ENCODE peak calls at places on chromosomes 4 and X, in six cellular contexts. One of them, this sample, is unnamed.

GRCh38 chrX:45584717-45585116 is 384.0 kb upstream of the DIPK2B start:
- DNase-seq in stimulated activated CD4-positive, alpha-beta T cell treated with anti-CD3 and anti-CD28 coated beads, Interleukin-1b, Interleukin-23, amount 100 ng/mL, for 1 hour: no peak
- DNase-seq in T-helper 2 cell: no peak
- DNase-seq in iris pigment epithelial cell: no peak
- DNase-seq in effector CD4-positive, alpha-beta T cell: no peak
- DNase-seq in activated CD8-positive, alpha-beta memory T cell treated with anti-CD3 and anti-CD28 coated beads, Interleukin-2, amount 50 U/mL, for 48 hours: no peak
- DNase-seq in this sample: no peak

GRCh38 chr4:79272761-79273160 is 53.1 kb downstream of the NAA11 start:
- DNase-seq in stimulated activated CD4-positive, alpha-beta T cell treated with anti-CD3 and anti-CD28 coated beads, Interleukin-1b, Interleukin-23, amount 100 ng/mL, for 1 hour: no peak
- DNase-seq in effector CD4-positive, alpha-beta T cell: no peak
- DNase-seq in T-helper 2 cell: no peak
- DNase-seq in activated CD8-positive, alpha-beta memory T cell treated with anti-CD3 and anti-CD28 coated beads, Interleukin-2, amount 50 U/mL, for 48 hours: no peak
- DNase-seq in iris pigment epithelial cell: no peak
- DNase-seq in this sample: no peak

GRCh38 chr4:185589067-185589844 is 53.9 kb upstream of the PDLIM3 start:
- DNase-seq in iris pigment epithelial cell: peak; percentile 92
- DNase-seq in activated CD8-positive, alpha-beta memory T cell treated with anti-CD3 and anti-CD28 coated beads, Interleukin-2, amount 50 U/mL, for 48 hours: no peak
- DNase-seq in T-helper 2 cell: no peak
- DNase-seq in stimulated activated CD4-positive, alpha-beta T cell treated with anti-CD3 and anti-CD28 coated beads, Interleukin-1b, Interleukin-23, amount 100 ng/mL, for 1 hour: no peak
- DNase-seq in effector CD4-positive, alpha-beta T cell: no peak
- DNase-seq in this sample: peak; percentile 50

GRCh38 chr4:93029774-93030173 is 726.0 kb downstream of the GRID2 start:
- DNase-seq in activated CD8-positive, alpha-beta memory T cell treated with anti-CD3 and anti-CD28 coated beads, Interleukin-2, amount 50 U/mL, for 48 hours: no peak
- DNase-seq in T-helper 2 cell: no peak
- DNase-seq in effector CD4-positive, alpha-beta T cell: no peak
- DNase-seq in iris pigment epithelial cell: no peak
- DNase-seq in stimulated activated CD4-positive, alpha-beta T cell treated with anti-CD3 and anti-CD28 coated beads, Interleukin-1b, Interleukin-23, amount 100 ng/mL, for 1 hour: no peak
- DNase-seq in this sample: no peak

GRCh38 chrX:127708155-127708554 is 344.0 kb downstream of the ACTRT1 start:
- DNase-seq in activated CD8-positive, alpha-beta memory T cell treated with anti-CD3 and anti-CD28 coated beads, Interleukin-2, amount 50 U/mL, for 48 hours: no peak
- DNase-seq in T-helper 2 cell: no peak
- DNase-seq in effector CD4-positive, alpha-beta T cell: no peak
- DNase-seq in iris pigment epithelial cell: no peak
- DNase-seq in stimulated activated CD4-positive, alpha-beta T cell treated with anti-CD3 and anti-CD28 coated beads, Interleukin-1b, Interleukin-23, amount 100 ng/mL, for 1 hour: no peak
- DNase-seq in this sample: no peak

GRCh38 chr4:38422850-38423249 is 241.1 kb upstream of the KLF3 start:
- DNase-seq in effector CD4-positive, alpha-beta T cell: no peak
- DNase-seq in stimulated activated CD4-positive, alpha-beta T cell treated with anti-CD3 and anti-CD28 coated beads, Interleukin-1b, Interleukin-23, amount 100 ng/mL, for 1 hour: no peak
- DNase-seq in iris pigment epithelial cell: no peak
- DNase-seq in T-helper 2 cell: no peak
- DNase-seq in activated CD8-positive, alpha-beta memory T cell treated with anti-CD3 and anti-CD28 coated beads, Interleukin-2, amount 50 U/mL, for 48 hours: no peak
- DNase-seq in this sample: no peak

GRCh38 chr4:124499266-124499665 is 213.3 kb downstream of the ANKRD50 start:
- DNase-seq in iris pigment epithelial cell: peak; percentile 26
- DNase-seq in T-helper 2 cell: no peak
- DNase-seq in stimulated activated CD4-positive, alpha-beta T cell treated with anti-CD3 and anti-CD28 coated beads, Interleukin-1b, Interleukin-23, amount 100 ng/mL, for 1 hour: no peak
- DNase-seq in activated CD8-positive, alpha-beta memory T cell treated with anti-CD3 and anti-CD28 coated beads, Interleukin-2, amount 50 U/mL, for 48 hours: no peak
- DNase-seq in effector CD4-positive, alpha-beta T cell: no peak
- DNase-seq in this sample: no peak

GRCh38 chr4:83112239-83112638 is 2.3 kb downstream of the PLAC8 start:
- DNase-seq in iris pigment epithelial cell: no peak
- DNase-seq in stimulated activated CD4-positive, alpha-beta T cell treated with anti-CD3 and anti-CD28 coated beads, Interleukin-1b, Interleukin-23, amount 100 ng/mL, for 1 hour: no peak
- DNase-seq in activated CD8-positive, alpha-beta memory T cell treated with anti-CD3 and anti-CD28 coated beads, Interleukin-2, amount 50 U/mL, for 48 hours: no peak
- DNase-seq in T-helper 2 cell: no peak
- DNase-seq in effector CD4-positive, alpha-beta T cell: no peak
- DNase-seq in this sample: no peak

GRCh38 chrX:70196961-70197805 is 19.9 kb downstream of the DGAT2L6 start:
- DNase-seq in stimulated activated CD4-positive, alpha-beta T cell treated with anti-CD3 and anti-CD28 coated beads, Interleukin-1b, Interleukin-23, amount 100 ng/mL, for 1 hour: peak; percentile 37
- DNase-seq in T-helper 2 cell: peak; percentile 33
- DNase-seq in activated CD8-positive, alpha-beta memory T cell treated with anti-CD3 and anti-CD28 coated beads, Interleukin-2, amount 50 U/mL, for 48 hours: peak; percentile 66
- DNase-seq in effector CD4-positive, alpha-beta T cell: peak; percentile 51
- DNase-seq in iris pigment epithelial cell: peak; percentile 55
- DNase-seq in this sample: peak; percentile 75

GRCh38 chrX:46611658-46612362 is 38.2 kb downstream of the CHST7 start:
- DNase-seq in activated CD8-positive, alpha-beta memory T cell treated with anti-CD3 and anti-CD28 coated beads, Interleukin-2, amount 50 U/mL, for 48 hours: no peak
- DNase-seq in effector CD4-positive, alpha-beta T cell: peak; percentile 12
- DNase-seq in T-helper 2 cell: peak; percentile 45
- DNase-seq in stimulated activated CD4-positive, alpha-beta T cell treated with anti-CD3 and anti-CD28 coated beads, Interleukin-1b, Interleukin-23, amount 100 ng/mL, for 1 hour: no peak
- DNase-seq in iris pigment epithelial cell: no peak
- DNase-seq in this sample: no peak

GRCh38 chr4:134601706-134602105 is 400.1 kb upstream of the PABPC4L start:
- DNase-seq in T-helper 2 cell: no peak
- DNase-seq in effector CD4-positive, alpha-beta T cell: no peak
- DNase-seq in iris pigment epithelial cell: no peak
- DNase-seq in activated CD8-positive, alpha-beta memory T cell treated with anti-CD3 and anti-CD28 coated beads, Interleukin-2, amount 50 U/mL, for 48 hours: no peak
- DNase-seq in stimulated activated CD4-positive, alpha-beta T cell treated with anti-CD3 and anti-CD28 coated beads, Interleukin-1b, Interleukin-23, amount 100 ng/mL, for 1 hour: no peak
- DNase-seq in this sample: no peak

GRCh38 chrX:40054793-40055192 is 43.0 kb downstream of the BCOR start:
- DNase-seq in iris pigment epithelial cell: no peak
- DNase-seq in stimulated activated CD4-positive, alpha-beta T cell treated with anti-CD3 and anti-CD28 coated beads, Interleukin-1b, Interleukin-23, amount 100 ng/mL, for 1 hour: no peak
- DNase-seq in effector CD4-positive, alpha-beta T cell: no peak
- DNase-seq in T-helper 2 cell: no peak
- DNase-seq in activated CD8-positive, alpha-beta memory T cell treated with anti-CD3 and anti-CD28 coated beads, Interleukin-2, amount 50 U/mL, for 48 hours: no peak
- DNase-seq in this sample: peak; percentile 61

GRCh38 chrX:32530802-32531403 is 680.4 kb downstream of the DMD start:
- DNase-seq in effector CD4-positive, alpha-beta T cell: no peak
- DNase-seq in stimulated activated CD4-positive, alpha-beta T cell treated with anti-CD3 and anti-CD28 coated beads, Interleukin-1b, Interleukin-23, amount 100 ng/mL, for 1 hour: no peak
- DNase-seq in iris pigment epithelial cell: peak; percentile 46
- DNase-seq in activated CD8-positive, alpha-beta memory T cell treated with anti-CD3 and anti-CD28 coated beads, Interleukin-2, amount 50 U/mL, for 48 hours: no peak
- DNase-seq in T-helper 2 cell: no peak
- DNase-seq in this sample: peak; percentile 35

GRCh38 chr4:68375667-68376559 is 26.0 kb upstream of the YTHDC1 start:
- DNase-seq in activated CD8-positive, alpha-beta memory T cell treated with anti-CD3 and anti-CD28 coated beads, Interleukin-2, amount 50 U/mL, for 48 hours: peak; percentile 61
- DNase-seq in effector CD4-positive, alpha-beta T cell: peak; percentile 33
- DNase-seq in stimulated activated CD4-positive, alpha-beta T cell treated with anti-CD3 and anti-CD28 coated beads, Interleukin-1b, Interleukin-23, amount 100 ng/mL, for 1 hour: no peak
- DNase-seq in iris pigment epithelial cell: peak; percentile 59
- DNase-seq in T-helper 2 cell: peak; percentile 46
- DNase-seq in this sample: peak; percentile 78

GRCh38 chrX:52216541-52216940 is 31.9 kb downstream of the MAGED4 start:
- DNase-seq in effector CD4-positive, alpha-beta T cell: no peak
- DNase-seq in activated CD8-positive, alpha-beta memory T cell treated with anti-CD3 and anti-CD28 coated beads, Interleukin-2, amount 50 U/mL, for 48 hours: no peak
- DNase-seq in stimulated activated CD4-positive, alpha-beta T cell treated with anti-CD3 and anti-CD28 coated beads, Interleukin-1b, Interleukin-23, amount 100 ng/mL, for 1 hour: no peak
- DNase-seq in T-helper 2 cell: no peak
- DNase-seq in iris pigment epithelial cell: no peak
- DNase-seq in this sample: no peak

GRCh38 chr4:183658362-183659028 is 490 bp downstream of the RWDD4 start:
- DNase-seq in activated CD8-positive, alpha-beta memory T cell treated with anti-CD3 and anti-CD28 coated beads, Interleukin-2, amount 50 U/mL, for 48 hours: peak; percentile 71
- DNase-seq in iris pigment epithelial cell: peak; percentile 14
- DNase-seq in stimulated activated CD4-positive, alpha-beta T cell treated with anti-CD3 and anti-CD28 coated beads, Interleukin-1b, Interleukin-23, amount 100 ng/mL, for 1 hour: no peak
- DNase-seq in T-helper 2 cell: no peak
- DNase-seq in effector CD4-positive, alpha-beta T cell: peak; percentile 10
- DNase-seq in this sample: peak; percentile 37

GRCh38 chr4:89939994-89940393 is 45.3 kb downstream of the MMRN1 start:
- DNase-seq in T-helper 2 cell: no peak
- DNase-seq in stimulated activated CD4-positive, alpha-beta T cell treated with anti-CD3 and anti-CD28 coated beads, Interleukin-1b, Interleukin-23, amount 100 ng/mL, for 1 hour: no peak
- DNase-seq in activated CD8-positive, alpha-beta memory T cell treated with anti-CD3 and anti-CD28 coated beads, Interleukin-2, amount 50 U/mL, for 48 hours: no peak
- DNase-seq in iris pigment epithelial cell: peak; percentile 44
- DNase-seq in effector CD4-positive, alpha-beta T cell: no peak
- DNase-seq in this sample: no peak

GRCh38 chr4:69999420-69999819 is 3.7 kb downstream of the STATH start:
- DNase-seq in T-helper 2 cell: no peak
- DNase-seq in stimulated activated CD4-positive, alpha-beta T cell treated with anti-CD3 and anti-CD28 coated beads, Interleukin-1b, Interleukin-23, amount 100 ng/mL, for 1 hour: no peak
- DNase-seq in activated CD8-positive, alpha-beta memory T cell treated with anti-CD3 and anti-CD28 coated beads, Interleukin-2, amount 50 U/mL, for 48 hours: no peak
- DNase-seq in iris pigment epithelial cell: peak; percentile 41
- DNase-seq in effector CD4-positive, alpha-beta T cell: no peak
- DNase-seq in this sample: peak; percentile 10

GRCh38 chrX:108584617-108585211 is 145.1 kb downstream of the COL4A5 start:
- DNase-seq in stimulated activated CD4-positive, alpha-beta T cell treated with anti-CD3 and anti-CD28 coated beads, Interleukin-1b, Interleukin-23, amount 100 ng/mL, for 1 hour: no peak
- DNase-seq in T-helper 2 cell: no peak
- DNase-seq in effector CD4-positive, alpha-beta T cell: no peak
- DNase-seq in activated CD8-positive, alpha-beta memory T cell treated with anti-CD3 and anti-CD28 coated beads, Interleukin-2, amount 50 U/mL, for 48 hours: no peak
- DNase-seq in iris pigment epithelial cell: peak; percentile 5
- DNase-seq in this sample: peak; percentile 27

GRCh38 chrX:1933964-1934363 is 319.1 kb downstream of the ASMT start:
- DNase-seq in T-helper 2 cell: no peak
- DNase-seq in stimulated activated CD4-positive, alpha-beta T cell treated with anti-CD3 and anti-CD28 coated beads, Interleukin-1b, Interleukin-23, amount 100 ng/mL, for 1 hour: no peak
- DNase-seq in iris pigment epithelial cell: no peak
- DNase-seq in effector CD4-positive, alpha-beta T cell: no peak
- DNase-seq in activated CD8-positive, alpha-beta memory T cell treated with anti-CD3 and anti-CD28 coated beads, Interleukin-2, amount 50 U/mL, for 48 hours: no peak
- DNase-seq in this sample: no peak

GRCh38 chrX:40736170-40736505 is 796 bp upstream of the MED14 start:
- DNase-seq in activated CD8-positive, alpha-beta memory T cell treated with anti-CD3 and anti-CD28 coated beads, Interleukin-2, amount 50 U/mL, for 48 hours: no peak
- DNase-seq in stimulated activated CD4-positive, alpha-beta T cell treated with anti-CD3 and anti-CD28 coated beads, Interleukin-1b, Interleukin-23, amount 100 ng/mL, for 1 hour: no peak
- DNase-seq in T-helper 2 cell: no peak
- DNase-seq in iris pigment epithelial cell: no peak
- DNase-seq in effector CD4-positive, alpha-beta T cell: no peak
- DNase-seq in this sample: no peak